ENCODE peak calls at places on chromosomes 3 and 15, in six cellular contexts. B is A549, F is K562, N is breast epithelium, Y is ovary, I is uterus. O is an unnamed sample.
A peak's percentile ranks its signal among the peaks of the same experiment; 100 is the strongest.

GRCh38 chr15:100309984-100310291 is 31.8 kb downstream of the ADAMTS17 start:
- DNase-seq in I (no peak), N (no peak), F (no peak), B (no peak), Y (no peak), O (no peak)

GRCh38 chr3:184645304-184645703 is 66.6 kb downstream of the MAGEF1 start:
- DNase-seq in N (no peak), Y (no peak), B (peak; percentile 11), I (no peak), F (no peak), O (no peak)

GRCh38 chr3:153313307-153313945 is 151.4 kb downstream of the RAP2B start:
- DNase-seq in I (no peak), B (no peak), N (no peak), F (no peak), Y (no peak), O (no peak)

GRCh38 chr3:106609666-106610301 is 741.0 kb upstream of the CBLB start:
- DNase-seq in B (peak; percentile 76), N (peak; percentile 35), F (peak; percentile 7), I (peak; percentile 43), Y (peak; percentile 62), O (peak; percentile 21)

GRCh38 chr15:89104172-89104564 is 15.9 kb downstream of the ABHD2 start:
- DNase-seq in I (peak; percentile 70), Y (peak; percentile 36), B (no peak), F (no peak), N (no peak), O (peak; percentile 90)

GRCh38 chr3:134211797-134212196 is 38.9 kb downstream of the RYK start:
- DNase-seq in I (no peak), B (peak; percentile 36), F (peak; percentile 32), N (no peak), Y (no peak), O (no peak)

GRCh38 chr15:48052871-48053383 is 67.9 kb upstream of the SLC24A5 start:
- DNase-seq in Y (no peak), B (no peak), N (no peak), F (no peak), I (no peak), O (no peak)

GRCh38 chr3:129482721-129483120 is 42.7 kb downstream of the IFT122 start:
- DNase-seq in B (no peak), F (peak; percentile 43), I (no peak), N (no peak), Y (no peak), O (no peak)

GRCh38 chr3:25021816-25022215 is 406.2 kb upstream of the RARB start:
- DNase-seq in B (peak; percentile 34), Y (no peak), N (no peak), I (no peak), F (no peak), O (no peak)

GRCh38 chr3:124962403-124962940 is 27.9 kb upstream of the MUC13 start:
- DNase-seq in B (no peak), I (no peak), Y (no peak), F (no peak), N (no peak), O (no peak)

GRCh38 chr3:12194209-12194608 is 35.5 kb upstream of the TIMP4 start:
- DNase-seq in B (peak; percentile 75), Y (no peak), I (no peak), F (no peak), N (no peak), O (no peak)

GRCh38 chr15:83837946-83838571 is 184.1 kb downstream of the ADAMTSL3 start:
- DNase-seq in F (no peak), B (peak; percentile 67), I (no peak), Y (no peak), N (no peak), O (no peak)

GRCh38 chr15:51267714-51268105 is 70.7 kb downstream of the CYP19A1 start:
- DNase-seq in F (no peak), Y (no peak), N (no peak), B (no peak), I (no peak), O (no peak)

GRCh38 chr3:25725810-25726209 is 57.4 kb downstream of the NGLY1 start:
- DNase-seq in N (no peak), Y (no peak), F (no peak), B (no peak), I (no peak), O (no peak)

GRCh38 chr3:70832035-70832795 is 519.8 kb upstream of the MDFIC2 start:
- DNase-seq in I (no peak), N (no peak), Y (no peak), B (no peak), F (no peak), O (no peak)

GRCh38 chr3:182632077-182632393 is 161.3 kb upstream of the ATP11B start:
- DNase-seq in F (no peak), Y (no peak), N (no peak), B (no peak), I (no peak), O (no peak)

GRCh38 chr3:132549890-132550578 is 47.0 kb upstream of the ACKR4 start:
- DNase-seq in B (no peak), N (no peak), Y (no peak), I (no peak), F (no peak), O (no peak)

GRCh38 chr3:56688191-56688590 is 5.1 kb upstream of the TASOR start:
- DNase-seq in F (no peak), I (no peak), B (no peak), N (no peak), Y (no peak), O (no peak)
- TF ChIP-seq POLR2A in F (no peak), I (no peak), B (no peak), N (no peak), Y (no peak), O (no peak)

GRCh38 chr15:90287096-90287495 is 21.6 kb downstream of the NGRN start:
- DNase-seq in Y (no peak), B (no peak), N (no peak), F (no peak), I (no peak), O (no peak)

GRCh38 chr15:90291679-90292356 is 26.3 kb downstream of the NGRN start:
- DNase-seq in Y (no peak), N (no peak), F (peak; percentile 89), I (no peak), B (peak; percentile 71), O (no peak)

GRCh38 chr15:90286678-90287077 is 21.2 kb downstream of the NGRN start:
- DNase-seq in Y (no peak), F (no peak), B (peak; percentile 67), N (no peak), I (no peak), O (no peak)
- TF ChIP-seq CTCF in Y (no peak), F (peak; percentile 91), B (peak; percentile 86), N (no peak), I (peak; percentile 31), O (no peak)

DNA sequence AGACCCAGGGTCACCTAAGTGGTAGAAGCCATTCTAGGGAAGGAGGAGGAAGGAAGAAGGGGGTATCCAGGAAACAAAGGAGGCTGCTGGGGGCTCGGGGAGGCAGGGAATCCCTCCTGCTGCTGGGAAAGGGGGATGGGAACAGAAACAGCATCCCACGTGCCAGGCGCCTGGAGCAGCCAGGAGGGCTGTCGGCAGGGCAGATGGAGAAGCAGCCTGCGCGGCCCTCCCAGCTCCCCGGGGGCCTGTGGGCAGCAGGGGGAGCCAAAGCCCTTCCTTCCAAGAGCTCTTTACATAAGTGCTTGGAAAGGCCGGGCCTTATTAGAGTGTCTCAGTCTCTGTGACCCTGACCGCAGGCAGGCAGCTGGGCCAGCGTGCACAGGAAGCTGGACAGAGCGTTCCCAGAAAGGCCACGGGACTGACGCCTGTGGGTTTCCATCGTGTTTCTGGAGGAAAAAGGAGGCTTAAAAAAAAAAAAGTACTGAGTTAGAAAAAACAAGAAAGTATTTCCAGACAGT is 24.8 kb downstream of the LOXL1 start:
- DNase-seq in Y (peak; percentile 95), B (peak; percentile 80), I (peak; percentile 96), N (peak; percentile 90), F (peak; percentile 82), O (peak; percentile 86)
- TF ChIP-seq POLR2A in Y (no peak), B (no peak), I (peak; percentile 23), N (no peak), F (no peak), O (no peak)

GRCh38 chr15:92385096-92385495 is 8.6 kb upstream of the ST8SIA2 start:
- DNase-seq in I (no peak), F (no peak), Y (no peak), N (no peak), B (peak; percentile 26), O (no peak)

GRCh38 chr15:92384391-92384790 is 9.3 kb upstream of the ST8SIA2 start:
- DNase-seq in B (no peak), I (no peak), Y (no peak), N (no peak), F (no peak), O (no peak)

DNA sequence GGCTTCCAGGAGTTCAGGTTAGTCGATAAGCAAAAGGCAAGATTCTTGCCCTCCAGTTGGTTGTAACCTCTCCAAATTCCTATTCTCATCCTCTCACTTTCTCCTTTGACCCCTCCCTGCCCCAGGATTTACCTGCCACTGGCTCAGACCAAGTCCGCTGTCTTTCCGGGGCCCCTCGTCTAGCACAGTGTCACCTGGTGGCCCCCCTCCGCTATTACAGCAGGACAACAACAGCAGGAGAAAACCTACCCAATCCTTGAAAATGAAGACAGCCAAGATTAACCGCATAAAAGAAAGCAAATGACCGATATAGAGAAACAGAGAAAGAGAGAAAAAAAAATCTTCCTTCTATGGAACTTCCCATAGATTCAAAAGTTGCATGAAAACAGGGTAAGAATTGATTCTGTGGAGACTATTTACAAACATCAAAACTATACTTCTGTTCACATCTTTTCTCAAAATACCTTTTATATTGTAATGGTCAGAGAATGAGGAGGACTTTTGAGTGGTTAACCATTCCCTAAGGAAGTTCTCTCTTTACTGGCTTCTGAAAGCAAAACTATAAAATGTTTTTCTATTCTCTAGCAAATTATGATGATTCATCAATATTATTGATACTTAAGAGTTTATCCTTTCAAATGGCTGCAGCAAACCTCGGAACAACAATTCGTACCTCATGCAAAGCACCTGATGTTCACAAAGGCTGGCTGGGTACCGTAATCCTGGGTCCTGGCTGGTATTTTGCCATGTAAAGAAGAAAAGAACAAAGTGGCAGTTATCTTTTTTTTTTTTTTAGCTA is 10.0 kb upstream of the ST8SIA2 start:
- DNase-seq in Y (no peak), B (peak; percentile 51), N (no peak), F (peak; percentile 73), I (no peak), O (no peak)
- TF ChIP-seq CTCF in Y (no peak), B (peak; percentile 48), N (no peak), F (peak; percentile 71), I (no peak), O (no peak)

GRCh38 chr3:168112894-168113293 is 17.2 kb upstream of the GOLIM4 start:
- DNase-seq in F (no peak), Y (no peak), I (no peak), N (no peak), B (no peak), O (no peak)
- TF ChIP-seq POLR2A in F (no peak), Y (no peak), I (no peak), N (no peak), B (no peak), O (no peak)

DNA sequence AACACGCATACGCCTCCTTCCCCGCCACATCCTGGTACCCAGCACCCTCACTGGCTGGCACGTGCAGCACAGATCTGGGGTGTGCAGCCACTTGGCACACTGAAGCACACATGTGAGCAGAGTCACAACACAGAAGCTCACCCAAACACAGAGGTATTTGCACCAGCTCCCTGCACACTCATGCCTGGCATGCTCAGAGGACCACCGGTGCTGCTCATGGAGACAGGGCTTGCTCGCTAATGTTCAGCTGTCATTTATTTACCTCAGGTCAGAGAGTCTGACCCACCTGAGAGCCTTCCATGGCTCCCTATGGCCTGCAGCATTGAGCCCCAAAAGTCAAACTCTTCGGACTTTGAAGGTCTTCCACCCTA is 70.4 kb downstream of the ADAMTS7 start:
- DNase-seq in N (no peak), F (no peak), I (no peak), B (no peak), Y (no peak), O (no peak)
- TF ChIP-seq CTCF in N (no peak), F (no peak), I (no peak), B (no peak), Y (no peak), O (no peak)